ENCODE peak calls at places on chromosomes 11 and 22, in ten cellular contexts. R is CD14-positive monocyte, D is H9, Z is cardiac muscle cell, E is HCT116, M is Caco-2, J is brain microvascular endothelial cell, V is astrocyte of the spinal cord, I is neural crest cell, U is bronchial epithelial cell. A is an unnamed sample.

GRCh38 chr22:43154887-43155536 is 3.7 kb downstream of the TSPO start:
- DNase-seq in R (peak; percentile 90), D (no peak), Z (no peak), E (no peak), M (no peak), J (no peak), V (no peak), I (no peak), U (no peak), A (no peak)

GRCh38 chr22:44523981-44524759 is 26.1 kb upstream of the RTL6 start:
- DNase-seq in R (no peak), D (peak; percentile 7), Z (peak; percentile 44), E (no peak), M (no peak), J (peak; percentile 93), V (peak; percentile 61), I (no peak), U (no peak), A (no peak)

GRCh38 chr11:13473013-13473722 is 10.1 kb upstream of the BTBD10 start:
- DNase-seq in R (no peak), D (no peak), Z (peak; percentile 19), E (no peak), M (no peak), J (no peak), V (no peak), I (no peak), U (no peak), A (no peak)

GRCh38 chr22:23243006-23243573 is 62.8 kb downstream of the BCR start:
- DNase-seq in R (no peak), D (peak; percentile 88), Z (peak; percentile 54), E (no peak), M (peak; percentile 75), J (no peak), V (peak; percentile 21), I (peak; percentile 51), U (no peak), A (no peak)

GRCh38 chr11:130340671-130341319 is 26.1 kb upstream of the ZBTB44 start:
- DNase-seq in R (no peak), D (no peak), Z (no peak), E (no peak), M (no peak), J (no peak), V (no peak), I (no peak), U (no peak), A (no peak)

GRCh38 chr11:94678236-94678635 is 89.9 kb upstream of the AMOTL1 start:
- DNase-seq in R (no peak), D (no peak), Z (no peak), E (no peak), M (no peak), J (no peak), V (no peak), I (no peak), U (peak; percentile 91), A (no peak)

GRCh38 chr11:10307022-10307410 is 2.1 kb downstream of the ADM start:
- DNase-seq in R (no peak), D (no peak), Z (no peak), E (no peak), M (no peak), J (no peak), V (peak; percentile 18), I (no peak), U (peak; percentile 81), A (no peak)

GRCh38 chr11:94325681-94326080 is 21.3 kb downstream of the IZUMO1R start:
- DNase-seq in R (no peak), D (peak; percentile 85), Z (peak; percentile 32), E (peak; percentile 41), M (no peak), J (peak; percentile 14), V (no peak), I (no peak), U (peak; percentile 58), A (no peak)

GRCh38 chr11:12330491-12331231 is 46.7 kb upstream of the PARVA start:
- DNase-seq in R (no peak), D (peak; percentile 43), Z (peak; percentile 20), E (no peak), M (no peak), J (peak; percentile 3), V (no peak), I (peak; percentile 17), U (peak; percentile 7), A (no peak)

GRCh38 chr22:27682438-27682837 is 119.1 kb downstream of the MN1 start:
- DNase-seq in R (no peak), D (peak; percentile 62), Z (peak; percentile 58), E (no peak), M (no peak), J (no peak), V (no peak), I (peak; percentile 40), U (no peak), A (no peak)
- TF ChIP-seq CTCF in R (peak; percentile 30), D (peak; percentile 84), Z (peak; percentile 35), E (peak; percentile 73), M (no peak), J (peak; percentile 61), V (peak; percentile 32), I (peak; percentile 54), U (peak; percentile 22), A (peak; percentile 57)

GRCh38 chr11:111565111-111565720 is 24.7 kb downstream of the LAYN start:
- DNase-seq in R (peak; percentile 52), D (peak; percentile 53), Z (peak; percentile 70), E (peak; percentile 63), M (peak; percentile 73), J (peak; percentile 79), V (peak; percentile 83), I (peak; percentile 66), U (peak; percentile 66), A (no peak)

GRCh38 chr11:111561801-111562325 is 21.3 kb downstream of the LAYN start:
- DNase-seq in R (no peak), D (no peak), Z (no peak), E (no peak), M (no peak), J (peak; percentile 56), V (peak; percentile 77), I (no peak), U (peak; percentile 75), A (no peak)

GRCh38 chr11:111569476-111569875 is 29.0 kb downstream of the LAYN start:
- DNase-seq in R (no peak), D (no peak), Z (no peak), E (no peak), M (no peak), J (no peak), V (no peak), I (no peak), U (no peak), A (no peak)

GRCh38 chr11:111562692-111563389 is 22.3 kb downstream of the LAYN start:
- DNase-seq in R (no peak), D (no peak), Z (no peak), E (no peak), M (no peak), J (no peak), V (no peak), I (no peak), U (no peak), A (no peak)

DNA sequence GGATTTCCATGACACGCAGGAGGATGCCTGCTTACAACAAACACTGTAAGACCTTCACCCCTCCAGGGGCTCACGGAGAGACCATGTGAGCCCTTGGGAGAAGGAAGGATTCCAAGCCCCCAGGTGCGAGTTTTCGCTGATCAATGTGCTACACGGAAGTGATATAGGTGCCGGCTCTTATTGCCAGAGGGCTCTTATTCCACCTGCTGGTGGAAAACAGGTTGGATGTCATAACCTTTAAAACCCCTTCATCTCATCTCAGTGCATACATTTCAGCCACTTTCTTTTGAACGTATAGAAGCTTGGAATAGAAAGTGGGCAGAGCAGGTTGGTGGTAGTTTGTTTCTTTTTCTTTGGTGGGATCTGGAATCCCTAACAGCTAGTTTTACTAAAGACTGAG is 25.8 kb downstream of the LAYN start:
- DNase-seq in R (no peak), D (no peak), Z (no peak), E (no peak), M (no peak), J (no peak), V (no peak), I (no peak), U (no peak), A (no peak)
- TF ChIP-seq CTCF in R (no peak), D (peak; percentile 43), Z (no peak), E (no peak), M (no peak), J (no peak), V (no peak), I (no peak), U (no peak), A (no peak)

GRCh38 chr11:61826930-61827572 is 1.0 kb upstream of the FADS2 start:
- DNase-seq in R (no peak), D (no peak), Z (no peak), E (no peak), M (no peak), J (no peak), V (no peak), I (no peak), U (no peak), A (no peak)
- TF ChIP-seq CTCF in R (no peak), D (no peak), Z (no peak), E (no peak), M (no peak), J (no peak), V (no peak), I (no peak), U (no peak), A (no peak)

GRCh38 chr22:19523240-19524169 is 705 bp downstream of the CLDN5 start:
- DNase-seq in R (no peak), D (peak; percentile 69), Z (peak; percentile 52), E (no peak), M (no peak), J (no peak), V (peak; percentile 28), I (no peak), U (no peak), A (peak; percentile 84)
- TF ChIP-seq CTCF in R (no peak), D (peak; percentile 38), Z (no peak), E (no peak), M (no peak), J (no peak), V (no peak), I (peak; percentile 24), U (peak; percentile 17), A (peak; percentile 9)

GRCh38 chr22:50535113-50535512 is 5.3 kb upstream of the TYMP start:
- DNase-seq in R (peak; percentile 17), D (no peak), Z (no peak), E (no peak), M (no peak), J (no peak), V (no peak), I (no peak), U (no peak), A (no peak)
- TF ChIP-seq CTCF in R (no peak), D (no peak), Z (no peak), E (no peak), M (no peak), J (no peak), V (no peak), I (no peak), U (no peak), A (no peak)

GRCh38 chr11:14500181-14500651 is 605 bp upstream of the COPB1 start:
- DNase-seq in R (no peak), D (no peak), Z (peak; percentile 42), E (no peak), M (no peak), J (peak; percentile 47), V (peak; percentile 74), I (no peak), U (peak; percentile 65), A (no peak)
- TF ChIP-seq CTCF in R (no peak), D (no peak), Z (no peak), E (no peak), M (no peak), J (no peak), V (no peak), I (no peak), U (no peak), A (no peak)

GRCh38 chr11:107606122-107606521 is 15.2 kb downstream of the ELMOD1 start:
- DNase-seq in R (no peak), D (peak; percentile 51), Z (no peak), E (no peak), M (no peak), J (no peak), V (no peak), I (no peak), U (no peak), A (no peak)
- TF ChIP-seq CTCF in R (no peak), D (peak; percentile 49), Z (no peak), E (peak; percentile 37), M (no peak), J (peak; percentile 30), V (peak; percentile 21), I (no peak), U (no peak), A (peak; percentile 18)